ENCODE peak calls at places on chromosomes 5 and 9, in six cellular contexts. G is AG10803; Z is NCI-H146; S is NCI-H2081 treated with DMSO at 0.1 percent for 48 hours; I is pulmonary artery endothelial cell; K is activated effector memory CD4-positive, alpha-beta T cell treated with Interleukin-2 at 50 U/mL for 16 hours. R is an unnamed sample.

GRCh38 chr5:150081541-150082283 is 4.6 kb downstream of the CSF1R start:
- DNase-seq in G (no peak), Z (no peak), S (no peak), I (no peak), K (no peak), R (no peak)

GRCh38 chr5:74075496-74075895 is 449.5 kb downstream of the ARHGEF28 start:
- DNase-seq in G (no peak), Z (peak; percentile 21), S (no peak), I (no peak), K (no peak), R (no peak)

GRCh38 chr9:96048954-96049831 is 173.7 kb downstream of the ERCC6L2 start:
- DNase-seq in G (no peak), Z (no peak), S (no peak), I (no peak), K (no peak), R (no peak)

GRCh38 chr9:16202913-16203734 is 650.3 kb downstream of the CCDC171 start:
- DNase-seq in G (peak; percentile 90), Z (no peak), S (no peak), I (no peak), K (no peak), R (no peak)

GRCh38 chr5:135031813-135032612 is 2.0 kb downstream of the PITX1 start:
- DNase-seq in G (no peak), Z (no peak), S (no peak), I (no peak), K (no peak), R (no peak)

GRCh38 chr9:106892632-106893031 is 29.7 kb downstream of the ZNF462 start:
- DNase-seq in G (peak; percentile 97), Z (no peak), S (no peak), I (peak; percentile 95), K (no peak), R (no peak)

GRCh38 chr5:159915913-159916840 is at the start of gene ADRA1B:
- DNase-seq in G (peak; percentile 59), Z (no peak), S (no peak), I (no peak), K (no peak), R (no peak)

GRCh38 chr9:106801816-106802215 is 61.1 kb upstream of the ZNF462 start:
- DNase-seq in G (no peak), Z (no peak), S (no peak), I (no peak), K (no peak), R (no peak)

GRCh38 chr5:134552301-134552700 is 26.8 kb downstream of the JADE2 start:
- DNase-seq in G (peak; percentile 94), Z (no peak), S (no peak), I (peak; percentile 85), K (no peak), R (no peak)

GRCh38 chr5:37412515-37412914 is 33.4 kb downstream of the WDR70 start:
- DNase-seq in G (no peak), Z (no peak), S (no peak), I (no peak), K (no peak), R (no peak)

GRCh38 chr5:139116256-139116655 is 81.9 kb downstream of the SIL1 start:
- DNase-seq in G (no peak), Z (no peak), S (no peak), I (no peak), K (no peak), R (no peak)

GRCh38 chr9:108620767-108621166 is 235.0 kb downstream of the ACTL7B start:
- DNase-seq in G (peak; percentile 31), Z (no peak), S (no peak), I (no peak), K (no peak), R (no peak)

GRCh38 chr9:9998491-9999287 is 614.1 kb downstream of the PTPRD start:
- DNase-seq in G (no peak), Z (peak; percentile 60), S (no peak), I (no peak), K (no peak), R (peak; percentile 61)

GRCh38 chr9:8365029-8365428 is 565.5 kb upstream of the DMAC1 start:
- DNase-seq in G (peak; percentile 4), Z (no peak), S (no peak), I (peak; percentile 24), K (no peak), R (no peak)

GRCh38 chr9:90872835-90873294 is 71.2 kb downstream of the SYK start:
- DNase-seq in G (peak; percentile 11), Z (peak; percentile 24), S (no peak), I (no peak), K (no peak), R (no peak)

GRCh38 chr5:43007911-43008368 is 32.2 kb downstream of the ANXA2R start:
- DNase-seq in G (peak; percentile 75), Z (peak; percentile 71), S (peak; percentile 85), I (peak; percentile 43), K (peak; percentile 78), R (no peak)

GRCh38 chr5:76546497-76547102 is 76.6 kb downstream of the F2RL2 start:
- DNase-seq in G (no peak), Z (no peak), S (no peak), I (no peak), K (no peak), R (no peak)

GRCh38 chr5:75050415-75050814 is 1.9 kb downstream of the GCNT4 start:
- DNase-seq in G (peak; percentile 33), Z (no peak), S (no peak), I (no peak), K (no peak), R (no peak)

GRCh38 chr9:81374881-81375280 is 314.5 kb downstream of the TLE1 start:
- DNase-seq in G (no peak), Z (no peak), S (no peak), I (no peak), K (no peak), R (no peak)

GRCh38 chr5:15992918-15993317 is 186.7 kb downstream of the MARCHF11 start:
- DNase-seq in G (peak; percentile 35), Z (no peak), S (no peak), I (peak; percentile 67), K (no peak), R (no peak)

GRCh38 chr5:125179617-125180016 is 433.2 kb upstream of the ZNF608 start:
- DNase-seq in G (no peak), Z (no peak), S (no peak), I (no peak), K (no peak), R (no peak)

GRCh38 chr5:168552146-168552545 is 23.0 kb downstream of the FBLL1 start:
- DNase-seq in G (peak; percentile 85), Z (no peak), S (no peak), I (no peak), K (no peak), R (no peak)

GRCh38 chr9:107667269-107667681 is 177.7 kb upstream of the KLF4 start:
- DNase-seq in G (no peak), Z (no peak), S (no peak), I (no peak), K (no peak), R (no peak)

GRCh38 chr5:79702606-79703380 is 13.2 kb downstream of the CMYA5 start:
- DNase-seq in G (peak; percentile 68), Z (no peak), S (no peak), I (no peak), K (no peak), R (no peak)

GRCh38 chr5:35884125-35884788 is 27.6 kb downstream of the IL7R start:
- DNase-seq in G (peak; percentile 96), Z (no peak), S (no peak), I (peak; percentile 46), K (no peak), R (peak; percentile 40)

GRCh38 chr9:136742640-136743391 is at the start of gene LCN10:
- DNase-seq in G (no peak), Z (peak; percentile 77), S (no peak), I (no peak), K (no peak), R (no peak)

R was measured in SK-N-MC.